ENCODE peak calls at places on chromosome X, in eight cellular contexts. Y, I, V, Z, L, P, E and U are unnamed samples.

GRCh38 chrX:3609800-3610199 is 103.6 kb downstream of the PRKX start:
- DNase-seq in V (no peak), I (no peak), L (no peak), Z (no peak), Y (no peak), E (peak; percentile 76), P (peak; percentile 81), U (peak; percentile 46)

GRCh38 chrX:139784788-139785187 is 76.8 kb upstream of the MCF2 start:
- DNase-seq in P (no peak), E (no peak), V (no peak), Z (no peak), I (no peak), Y (no peak), L (no peak), U (no peak)

GRCh38 chrX:10633722-10634121 is 13.3 kb upstream of the MID1 start:
- DNase-seq in V (peak; percentile 69), E (peak; percentile 91), Z (no peak), P (peak; percentile 92), L (peak; percentile 57), Y (no peak), I (no peak), U (peak; percentile 84)

GRCh38 chrX:100643943-100644587 is at the start of gene SRPX2:
- DNase-seq in I (no peak), Z (peak; percentile 34), Y (no peak), E (peak; percentile 90), V (peak; percentile 76), L (peak; percentile 52), P (peak; percentile 89), U (peak; percentile 90)

GRCh38 chrX:108165349-108166111 is 74.0 kb downstream of the ATG4A start:
- DNase-seq in Y (peak; percentile 80), P (peak; percentile 43), I (peak; percentile 45), Z (no peak), L (peak; percentile 26), E (peak; percentile 63), V (no peak), U (peak; percentile 64)

GRCh38 chrX:153063315-153063714 is 7.0 kb downstream of the PNMA3 start:
- DNase-seq in E (peak; percentile 5), I (no peak), L (no peak), Y (no peak), Z (no peak), V (no peak), P (peak; percentile 10), U (peak; percentile 52)

GRCh38 chrX:3176439-3176820 is 135.2 kb downstream of the ARSF start:
- DNase-seq in E (peak; percentile 39), P (peak; percentile 60), I (no peak), V (peak; percentile 21), L (no peak), Y (no peak), Z (no peak), U (peak; percentile 57)

GRCh38 chrX:46636223-46636622 is 62.7 kb downstream of the CHST7 start:
- DNase-seq in V (no peak), P (no peak), L (no peak), Z (no peak), I (no peak), Y (no peak), E (no peak), U (no peak)

GRCh38 chrX:150683536-150684146 is 9.6 kb upstream of the MTMR1 start:
- DNase-seq in P (peak; percentile 12), V (no peak), L (no peak), Z (no peak), E (peak; percentile 58), Y (no peak), I (no peak), U (peak; percentile 58)

GRCh38 chrX:133921764-133922389 is 63.5 kb downstream of the GPC3 start:
- DNase-seq in E (peak; percentile 1), I (peak; percentile 68), Y (peak; percentile 90), Z (no peak), V (no peak), L (no peak), P (no peak), U (peak; percentile 1)

GRCh38 chrX:24148118-24148517 is 1.4 kb upstream of the ZFX start:
- DNase-seq in E (no peak), Z (no peak), P (peak; percentile 29), Y (no peak), V (no peak), I (no peak), L (no peak), U (no peak)

GRCh38 chrX:111039606-111040005 is 56.4 kb upstream of the PAK3 start:
- DNase-seq in I (no peak), Z (no peak), L (no peak), Y (peak; percentile 62), P (peak; percentile 1), E (no peak), V (no peak), U (peak; percentile 0)

GRCh38 chrX:118347131-118347530 is 1.2 kb downstream of the WDR44 start:
- DNase-seq in V (no peak), E (peak; percentile 67), P (peak; percentile 56), Z (no peak), Y (no peak), L (no peak), I (no peak), U (peak; percentile 70)

GRCh38 chrX:118627084-118627758 is 100.2 kb upstream of the IL13RA1 start:
- DNase-seq in Y (no peak), V (no peak), E (peak; percentile 10), Z (no peak), I (no peak), P (no peak), L (no peak), U (no peak)

GRCh38 chrX:79138658-79139241 is 5.7 kb upstream of the GPR174 start:
- DNase-seq in V (no peak), I (no peak), Z (no peak), L (no peak), Y (no peak), E (no peak), P (no peak), U (no peak)

GRCh38 chrX:70176938-70177533 is at the start of gene DGAT2L6:
- DNase-seq in L (no peak), Y (no peak), P (no peak), I (no peak), Z (no peak), E (peak; percentile 51), V (no peak), U (no peak)

GRCh38 chrX:4932790-4933189 is 1219.3 kb upstream of the PRKX start:
- DNase-seq in P (peak; percentile 58), Z (no peak), E (peak; percentile 9), I (no peak), L (no peak), Y (no peak), V (no peak), U (no peak)

GRCh38 chrX:53303195-53303594 is 21.8 kb upstream of the IQSEC2 start:
- DNase-seq in P (no peak), I (no peak), E (no peak), L (no peak), Z (no peak), V (no peak), Y (no peak), U (no peak)

GRCh38 chrX:27555514-27555913 is 34.6 kb upstream of the DCAF8L2 start:
- DNase-seq in E (peak; percentile 56), P (peak; percentile 16), I (no peak), L (no peak), Z (no peak), Y (no peak), V (no peak), U (peak; percentile 41)

GRCh38 chrX:38929966-38930421 is 128.7 kb downstream of the MID1IP1 start:
- DNase-seq in E (peak; percentile 81), P (peak; percentile 53), L (no peak), Z (no peak), Y (no peak), I (no peak), V (peak; percentile 33), U (peak; percentile 75)

DNA sequence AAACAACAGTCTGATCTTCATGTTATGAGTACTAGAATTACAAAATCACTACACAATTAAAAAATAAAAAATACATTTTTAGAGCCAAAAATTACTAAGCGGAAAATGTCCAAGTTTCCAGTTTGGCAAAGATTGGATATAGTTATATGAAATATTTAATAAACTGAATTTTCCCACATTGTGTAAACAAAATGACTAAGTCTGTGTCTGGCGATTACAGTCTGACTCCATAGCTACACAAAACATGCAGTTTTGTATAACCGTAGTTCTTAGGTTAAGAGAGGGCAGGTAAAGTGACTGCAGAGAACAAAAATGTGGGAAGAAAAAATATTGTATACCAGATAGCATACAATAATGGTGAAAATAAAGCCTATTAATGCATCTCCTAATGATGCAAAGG is 59.2 kb upstream of the TMEM47 start:
- DNase-seq in L (no peak), E (peak; percentile 55), P (no peak), Y (no peak), Z (no peak), V (no peak), I (no peak), U (peak; percentile 1)
- H3K4me3 ChIP-seq in L (no peak overlapping the region), E (no peak overlapping the region), P (no peak overlapping the region), Y (no peak overlapping the region), Z (no peak overlapping the region), V (no peak overlapping the region), I (no peak overlapping the region), U (no peak overlapping the region)

DNA sequence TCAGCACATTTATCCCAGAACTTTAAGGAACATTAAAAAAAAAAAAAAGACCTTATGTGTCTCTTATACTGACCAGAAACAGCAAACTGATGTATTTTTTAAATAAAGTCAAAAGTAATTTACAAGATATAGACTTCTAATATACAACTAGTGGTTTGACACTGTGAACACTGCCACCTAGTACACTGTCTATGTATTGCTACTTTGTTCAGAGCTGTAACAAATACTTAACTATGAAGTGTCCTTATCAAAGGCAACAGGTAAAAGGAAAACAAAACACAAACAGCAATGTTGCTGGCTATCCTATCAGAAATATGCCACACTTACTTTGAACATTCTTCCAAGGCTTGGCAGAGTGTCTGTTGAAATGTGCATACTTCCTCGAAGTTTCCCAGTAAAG is 60.4 kb downstream of the CD40LG start:
- DNase-seq in V (no peak), Y (no peak), L (no peak), P (peak; percentile 6), E (peak; percentile 16), I (no peak), Z (no peak), U (peak; percentile 21)
- TF ChIP-seq CTCF in V (no peak), Y (peak; percentile 63), L (peak; percentile 6), P (peak; percentile 38), E (peak; percentile 36), I (no peak), Z (no peak), U (peak; percentile 49)

GRCh38 chrX:72238183-72238582 is 644 bp downstream of the ERCC6L start:
- DNase-seq in I (no peak), Y (no peak), L (no peak), P (no peak), V (no peak), Z (no peak), E (no peak), U (no peak)
- H3K4me3 ChIP-seq in I (peak overlapping the region; percentile 84), Y (peak overlapping the region; percentile 87), L (no peak overlapping the region), P (peak overlapping the region; percentile 58), V (no peak overlapping the region), Z (no peak overlapping the region), E (peak overlapping the region; percentile 42), U (peak overlapping the region; percentile 60)

DNA sequence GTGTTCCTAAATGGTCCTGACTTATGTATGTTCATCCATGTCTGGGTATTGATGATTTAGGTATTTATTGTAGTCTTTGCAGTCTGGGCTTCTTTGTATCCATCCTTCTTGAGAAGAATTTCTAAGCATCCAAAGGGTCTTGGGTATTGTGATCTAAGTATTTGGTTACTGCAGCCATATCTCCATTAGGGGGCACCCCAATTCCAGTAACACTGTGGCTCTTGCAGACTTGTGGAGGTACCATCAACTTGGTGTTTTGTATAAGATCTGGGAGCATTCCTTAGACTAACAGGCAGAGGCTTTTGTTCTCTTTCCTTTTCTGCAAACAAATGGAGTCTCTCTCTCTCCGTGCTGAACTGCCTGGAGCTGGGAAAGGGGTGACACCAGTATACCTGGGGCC is 113.7 kb upstream of the NEXMIF start:
- DNase-seq in Z (no peak), V (no peak), E (peak; percentile 50), L (no peak), Y (peak; percentile 44), I (no peak), P (no peak), U (peak; percentile 30)
- TF ChIP-seq CTCF in Z (no peak), V (no peak), E (peak; percentile 38), L (no peak), Y (peak; percentile 55), I (peak; percentile 25), P (peak; percentile 14), U (peak; percentile 29)